ENCODE peak calls at places on chromosome 13, in nine cellular contexts. One of them, this sample, is unnamed.

GRCh38 chr13:45362939-45363338 is 22.0 kb upstream of the TPT1 start:
- DNase-seq in HFFc6: no peak
- DNase-seq in HCT116: no peak
- DNase-seq in left ventricle myocardium inferior: no peak
- DNase-seq in CD8-positive, alpha-beta T cell: no peak
- DNase-seq in mucosa of descending colon: no peak
- DNase-seq in heart right ventricle: no peak
- DNase-seq in foreskin fibroblast: no peak
- DNase-seq in left lung: no peak
- DNase-seq in this sample: no peak

GRCh38 chr13:23856008-23856750 is 33.0 kb downstream of the MIPEP start:
- DNase-seq in mucosa of descending colon: no peak
- DNase-seq in HFFc6: no peak
- DNase-seq in CD8-positive, alpha-beta T cell: no peak
- DNase-seq in HCT116: no peak
- DNase-seq in left ventricle myocardium inferior: no peak
- DNase-seq in foreskin fibroblast: no peak
- DNase-seq in heart right ventricle: no peak
- DNase-seq in left lung: no peak
- DNase-seq in this sample: no peak

GRCh38 chr13:60112771-60113170 is 51.0 kb downstream of the DIAPH3 start:
- DNase-seq in left ventricle myocardium inferior: no peak
- DNase-seq in CD8-positive, alpha-beta T cell: no peak
- DNase-seq in foreskin fibroblast: peak
- DNase-seq in HCT116: no peak
- DNase-seq in left lung: no peak
- DNase-seq in heart right ventricle: no peak
- DNase-seq in mucosa of descending colon: no peak
- DNase-seq in HFFc6: peak
- DNase-seq in this sample: no peak

GRCh38 chr13:27012482-27013197 is 159.0 kb downstream of the USP12 start:
- DNase-seq in left lung: no peak
- DNase-seq in left ventricle myocardium inferior: no peak
- DNase-seq in HFFc6: peak
- DNase-seq in CD8-positive, alpha-beta T cell: no peak
- DNase-seq in HCT116: no peak
- DNase-seq in heart right ventricle: no peak
- DNase-seq in foreskin fibroblast: peak
- DNase-seq in mucosa of descending colon: no peak
- DNase-seq in this sample: no peak

GRCh38 chr13:34039678-34040077 is 221.7 kb downstream of the RFC3 start:
- DNase-seq in left ventricle myocardium inferior: no peak
- DNase-seq in left lung: no peak
- DNase-seq in mucosa of descending colon: no peak
- DNase-seq in HCT116: no peak
- DNase-seq in foreskin fibroblast: no peak
- DNase-seq in HFFc6: no peak
- DNase-seq in CD8-positive, alpha-beta T cell: no peak
- DNase-seq in heart right ventricle: no peak
- DNase-seq in this sample: no peak

GRCh38 chr13:105442941-105443340 is 1092.5 kb downstream of the EFNB2 start:
- DNase-seq in heart right ventricle: no peak
- DNase-seq in CD8-positive, alpha-beta T cell: no peak
- DNase-seq in mucosa of descending colon: no peak
- DNase-seq in left ventricle myocardium inferior: no peak
- DNase-seq in foreskin fibroblast: peak
- DNase-seq in HCT116: peak
- DNase-seq in HFFc6: peak
- DNase-seq in left lung: no peak
- DNase-seq in this sample: no peak

GRCh38 chr13:29921542-29921941 is 71.1 kb upstream of the UBL3 start:
- DNase-seq in left lung: no peak
- DNase-seq in HCT116: no peak
- DNase-seq in heart right ventricle: no peak
- DNase-seq in HFFc6: no peak
- DNase-seq in mucosa of descending colon: no peak
- DNase-seq in left ventricle myocardium inferior: no peak
- DNase-seq in foreskin fibroblast: no peak
- DNase-seq in CD8-positive, alpha-beta T cell: no peak
- DNase-seq in this sample: no peak

GRCh38 chr13:20134732-20135131 is 26.1 kb downstream of the GJA3 start:
- DNase-seq in left lung: no peak
- DNase-seq in heart right ventricle: no peak
- DNase-seq in foreskin fibroblast: no peak
- DNase-seq in left ventricle myocardium inferior: no peak
- DNase-seq in CD8-positive, alpha-beta T cell: no peak
- DNase-seq in HCT116: no peak
- DNase-seq in mucosa of descending colon: no peak
- DNase-seq in HFFc6: no peak
- DNase-seq in this sample: no peak

GRCh38 chr13:91894311-91894710 is 495.9 kb downstream of the GPC5 start:
- DNase-seq in mucosa of descending colon: no peak
- DNase-seq in heart right ventricle: no peak
- DNase-seq in left lung: no peak
- DNase-seq in HFFc6: no peak
- DNase-seq in HCT116: no peak
- DNase-seq in CD8-positive, alpha-beta T cell: no peak
- DNase-seq in left ventricle myocardium inferior: no peak
- DNase-seq in foreskin fibroblast: no peak
- DNase-seq in this sample: no peak

GRCh38 chr13:84137292-84137691 is 255.0 kb upstream of the SLITRK1 start:
- DNase-seq in HFFc6: peak
- DNase-seq in mucosa of descending colon: no peak
- DNase-seq in foreskin fibroblast: no peak
- DNase-seq in heart right ventricle: no peak
- DNase-seq in HCT116: no peak
- DNase-seq in left ventricle myocardium inferior: no peak
- DNase-seq in left lung: no peak
- DNase-seq in CD8-positive, alpha-beta T cell: peak
- DNase-seq in this sample: no peak

GRCh38 chr13:83333614-83334388 is 548.5 kb downstream of the SLITRK1 start:
- DNase-seq in CD8-positive, alpha-beta T cell: no peak
- DNase-seq in mucosa of descending colon: no peak
- DNase-seq in heart right ventricle: no peak
- DNase-seq in left ventricle myocardium inferior: no peak
- DNase-seq in HFFc6: no peak
- DNase-seq in left lung: no peak
- DNase-seq in HCT116: no peak
- DNase-seq in foreskin fibroblast: no peak
- DNase-seq in this sample: no peak

GRCh38 chr13:41514853-41515395 is 57.6 kb downstream of the RGCC start:
- DNase-seq in HCT116: no peak
- DNase-seq in left lung: no peak
- DNase-seq in HFFc6: no peak
- DNase-seq in CD8-positive, alpha-beta T cell: no peak
- DNase-seq in heart right ventricle: no peak
- DNase-seq in left ventricle myocardium inferior: no peak
- DNase-seq in mucosa of descending colon: no peak
- DNase-seq in foreskin fibroblast: no peak
- DNase-seq in this sample: no peak

GRCh38 chr13:110820311-110820710 is 94.6 kb downstream of the ANKRD10 start:
- DNase-seq in mucosa of descending colon: no peak
- DNase-seq in HCT116: no peak
- DNase-seq in foreskin fibroblast: no peak
- DNase-seq in left ventricle myocardium inferior: no peak
- DNase-seq in left lung: no peak
- DNase-seq in CD8-positive, alpha-beta T cell: no peak
- DNase-seq in heart right ventricle: no peak
- DNase-seq in HFFc6: no peak
- DNase-seq in this sample: no peak

GRCh38 chr13:42330991-42331390 is 59.0 kb downstream of the AKAP11 start:
- DNase-seq in HFFc6: no peak
- DNase-seq in foreskin fibroblast: peak
- DNase-seq in HCT116: no peak
- DNase-seq in mucosa of descending colon: no peak
- DNase-seq in left lung: no peak
- DNase-seq in CD8-positive, alpha-beta T cell: no peak
- DNase-seq in left ventricle myocardium inferior: no peak
- DNase-seq in heart right ventricle: no peak
- DNase-seq in this sample: no peak

GRCh38 chr13:92719868-92720267 is 506.7 kb upstream of the GPC6 start:
- DNase-seq in CD8-positive, alpha-beta T cell: no peak
- DNase-seq in foreskin fibroblast: no peak
- DNase-seq in HFFc6: no peak
- DNase-seq in left lung: no peak
- DNase-seq in heart right ventricle: no peak
- DNase-seq in mucosa of descending colon: no peak
- DNase-seq in HCT116: no peak
- DNase-seq in left ventricle myocardium inferior: no peak
- DNase-seq in this sample: no peak

GRCh38 chr13:71873418-71874276 is 6.6 kb upstream of the DACH1 start:
- DNase-seq in mucosa of descending colon: no peak
- DNase-seq in left lung: no peak
- DNase-seq in heart right ventricle: no peak
- DNase-seq in HFFc6: no peak
- DNase-seq in CD8-positive, alpha-beta T cell: no peak
- DNase-seq in HCT116: no peak
- DNase-seq in left ventricle myocardium inferior: no peak
- DNase-seq in foreskin fibroblast: no peak
- DNase-seq in this sample: no peak

GRCh38 chr13:51518847-51519246 is 65.4 kb upstream of the WDFY2 start:
- DNase-seq in HCT116: no peak
- DNase-seq in CD8-positive, alpha-beta T cell: no peak
- DNase-seq in left ventricle myocardium inferior: no peak
- DNase-seq in HFFc6: peak
- DNase-seq in mucosa of descending colon: no peak
- DNase-seq in left lung: no peak
- DNase-seq in heart right ventricle: no peak
- DNase-seq in foreskin fibroblast: peak
- DNase-seq in this sample: no peak

GRCh38 chr13:61954092-61954491 is 538.4 kb upstream of the PCDH20 start:
- DNase-seq in mucosa of descending colon: no peak
- DNase-seq in left ventricle myocardium inferior: no peak
- DNase-seq in HFFc6: no peak
- DNase-seq in CD8-positive, alpha-beta T cell: no peak
- DNase-seq in foreskin fibroblast: no peak
- DNase-seq in left lung: no peak
- DNase-seq in HCT116: peak
- DNase-seq in heart right ventricle: no peak
- DNase-seq in this sample: no peak
- TF ChIP-seq CTCF in mucosa of descending colon: no peak
- TF ChIP-seq CTCF in left ventricle myocardium inferior: peak
- TF ChIP-seq CTCF in HFFc6: peak
- TF ChIP-seq CTCF in CD8-positive, alpha-beta T cell: no peak
- TF ChIP-seq CTCF in foreskin fibroblast: no peak
- TF ChIP-seq CTCF in left lung: no peak
- TF ChIP-seq CTCF in HCT116: peak
- TF ChIP-seq CTCF in heart right ventricle: peak
- TF ChIP-seq CTCF in this sample: peak

DNA sequence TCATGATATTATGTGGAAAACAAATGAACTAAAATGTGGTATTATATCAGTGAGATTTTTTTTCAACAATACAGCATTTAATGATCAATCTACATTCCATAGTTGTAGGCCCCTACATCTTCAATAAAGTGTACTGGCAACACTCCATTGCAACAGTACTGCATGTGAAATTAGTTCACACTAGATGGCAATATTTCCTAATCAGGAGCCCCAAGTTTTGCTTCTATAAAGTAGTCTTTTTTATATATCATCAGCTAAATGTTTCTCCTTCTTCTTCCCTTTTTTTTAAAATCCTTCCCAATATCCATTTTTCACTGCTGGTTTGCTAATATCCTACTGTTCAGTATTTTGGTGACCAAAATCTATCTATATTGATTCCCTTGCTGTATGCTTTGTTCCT is 528.3 kb upstream of the ATXN8OS start:
- DNase-seq in HCT116: no peak
- DNase-seq in foreskin fibroblast: no peak
- DNase-seq in mucosa of descending colon: no peak
- DNase-seq in CD8-positive, alpha-beta T cell: no peak
- DNase-seq in HFFc6: no peak
- DNase-seq in left lung: no peak
- DNase-seq in heart right ventricle: no peak
- DNase-seq in left ventricle myocardium inferior: no peak
- DNase-seq in this sample: no peak
- TF ChIP-seq CTCF in HCT116: no peak
- TF ChIP-seq CTCF in foreskin fibroblast: no peak
- TF ChIP-seq CTCF in mucosa of descending colon: no peak
- TF ChIP-seq CTCF in CD8-positive, alpha-beta T cell: no peak
- TF ChIP-seq CTCF in HFFc6: no peak
- TF ChIP-seq CTCF in left lung: no peak
- TF ChIP-seq CTCF in heart right ventricle: no peak
- TF ChIP-seq CTCF in left ventricle myocardium inferior: no peak
- TF ChIP-seq CTCF in this sample: peak

DNA sequence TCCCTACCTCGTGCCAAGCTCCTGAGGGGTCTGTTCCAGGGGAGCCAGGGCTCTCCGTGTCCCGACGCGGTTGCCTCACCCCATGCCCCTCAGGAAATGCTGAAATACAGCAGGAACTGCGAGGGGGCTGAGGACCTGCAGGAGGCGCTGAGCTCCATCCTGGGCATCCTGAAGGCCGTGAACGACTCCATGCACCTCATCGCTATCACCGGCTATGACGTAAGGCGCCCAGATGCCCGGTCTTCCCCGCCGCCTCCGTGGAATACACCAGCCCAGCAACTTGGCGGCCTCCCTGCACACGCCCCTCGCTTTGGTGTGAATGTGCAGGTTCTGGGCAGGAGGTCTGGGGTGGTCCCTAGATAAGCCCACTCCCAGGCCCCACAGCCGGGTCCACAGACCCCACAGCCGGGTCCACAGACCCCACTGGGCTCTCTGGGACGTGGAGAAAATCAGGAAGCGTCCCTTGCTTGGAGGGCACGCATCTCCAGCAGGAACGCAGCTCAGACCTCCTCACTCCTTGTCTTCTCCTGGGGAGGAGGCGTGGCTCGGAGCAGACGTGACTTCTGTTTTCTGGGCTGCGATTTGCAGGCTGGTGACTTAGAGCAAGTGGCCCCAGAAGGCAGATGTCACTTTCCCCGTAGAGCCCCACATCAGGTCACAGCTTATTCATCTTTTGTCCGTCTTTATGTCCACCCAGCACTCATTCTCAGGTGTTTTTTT is 19.4 kb upstream of the F7 start:
- DNase-seq in mucosa of descending colon: no peak
- DNase-seq in HCT116: no peak
- DNase-seq in left lung: peak
- DNase-seq in HFFc6: no peak
- DNase-seq in foreskin fibroblast: no peak
- DNase-seq in heart right ventricle: peak
- DNase-seq in CD8-positive, alpha-beta T cell: peak
- DNase-seq in left ventricle myocardium inferior: no peak
- DNase-seq in this sample: no peak
- TF ChIP-seq CTCF in mucosa of descending colon: no peak
- TF ChIP-seq CTCF in HCT116: no peak
- TF ChIP-seq CTCF in left lung: no peak
- TF ChIP-seq CTCF in HFFc6: peak
- TF ChIP-seq CTCF in foreskin fibroblast: no peak
- TF ChIP-seq CTCF in heart right ventricle: no peak
- TF ChIP-seq CTCF in CD8-positive, alpha-beta T cell: no peak
- TF ChIP-seq CTCF in left ventricle myocardium inferior: no peak
- TF ChIP-seq CTCF in this sample: no peak

DNA sequence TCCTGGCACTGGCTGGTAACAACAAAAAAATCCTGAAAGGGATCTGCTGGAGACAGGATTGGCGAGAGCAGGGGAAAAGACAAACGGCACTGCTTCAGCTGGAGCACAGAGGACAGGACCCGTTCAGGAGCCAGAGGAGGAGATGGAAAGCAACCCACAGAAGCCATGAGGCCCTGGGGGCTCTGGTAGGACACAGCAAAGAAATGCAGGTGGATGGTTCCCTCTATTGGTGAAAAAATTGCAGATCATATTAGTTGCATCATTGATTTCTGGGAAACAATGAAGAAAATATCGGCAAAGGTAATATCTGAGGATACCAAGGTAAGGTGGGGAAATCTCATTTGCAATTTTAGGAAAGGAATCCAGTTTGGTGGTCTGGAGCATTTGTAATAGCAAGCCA is 25.7 kb upstream of the TPP2 start:
- DNase-seq in heart right ventricle: no peak
- DNase-seq in foreskin fibroblast: no peak
- DNase-seq in CD8-positive, alpha-beta T cell: no peak
- DNase-seq in left lung: no peak
- DNase-seq in HCT116: no peak
- DNase-seq in HFFc6: no peak
- DNase-seq in left ventricle myocardium inferior: no peak
- DNase-seq in mucosa of descending colon: no peak
- DNase-seq in this sample: no peak
- TF ChIP-seq CTCF in heart right ventricle: no peak
- TF ChIP-seq CTCF in foreskin fibroblast: no peak
- TF ChIP-seq CTCF in CD8-positive, alpha-beta T cell: no peak
- TF ChIP-seq CTCF in left lung: no peak
- TF ChIP-seq CTCF in HCT116: no peak
- TF ChIP-seq CTCF in HFFc6: peak
- TF ChIP-seq CTCF in left ventricle myocardium inferior: no peak
- TF ChIP-seq CTCF in mucosa of descending colon: no peak
- TF ChIP-seq CTCF in this sample: peak